ENCODE peak calls at places on chromosomes 16 and 17, in four cellular contexts. G, W, F and P are unnamed samples.
A peak's percentile ranks its signal among the peaks of the same experiment; 100 is the strongest.

GRCh38 chr16:81817789-81818304 is 38.8 kb downstream of the PLCG2 start:
- DNase-seq in F (no peak), G (no peak), W (no peak), P (no peak)

GRCh38 chr17:17004251-17004996 is 32.5 kb upstream of the TNFRSF13B start:
- DNase-seq in W (no peak), G (no peak), F (no peak), P (no peak)

GRCh38 chr17:58300336-58300735 is 19.6 kb upstream of the MPO start:
- DNase-seq in W (no peak), F (no peak), G (no peak), P (no peak)

GRCh38 chr16:77171750-77172635 is 19.0 kb upstream of the MON1B start:
- DNase-seq in F (peak; percentile 79), W (peak; percentile 59), G (peak; percentile 41), P (peak; percentile 66)

GRCh38 chr16:80125677-80126076 is 415.1 kb upstream of the DYNLRB2 start:
- DNase-seq in W (peak; percentile 49), F (no peak), G (no peak), P (no peak)

GRCh38 chr17:11627301-11627700 is 29.0 kb downstream of the DNAH9 start:
- DNase-seq in F (no peak), W (no peak), G (no peak), P (no peak)

GRCh38 chr16:54418903-54419302 is 132.3 kb upstream of the IRX3 start:
- DNase-seq in G (no peak), W (no peak), F (no peak), P (no peak)

GRCh38 chr16:69327585-69328310 is 2.6 kb downstream of the PDF start:
- DNase-seq in F (no peak), G (no peak), W (no peak), P (no peak)

GRCh38 chr16:6177781-6178180 is 1080.2 kb upstream of the EEF2KMT start:
- DNase-seq in F (no peak), W (no peak), G (no peak), P (no peak)

GRCh38 chr17:65181237-65182061 is 44.3 kb downstream of the RGS9 start:
- DNase-seq in W (no peak), F (no peak), G (no peak), P (no peak)

GRCh38 chr17:8173056-8173870 is 2.9 kb downstream of the TMEM107 start:
- DNase-seq in G (peak; percentile 99), W (peak; percentile 95), F (peak; percentile 99), P (peak; percentile 58)

GRCh38 chr16:89026121-89026612 is 49.2 kb upstream of the CBFA2T3 start:
- DNase-seq in F (peak; percentile 5), W (no peak), G (no peak), P (no peak)

GRCh38 chr16:53053967-53054669 is 673 bp upstream of the CHD9 start:
- DNase-seq in G (no peak), W (no peak), F (peak; percentile 46), P (peak; percentile 40)

GRCh38 chr17:74245145-74245817 is 28.8 kb upstream of the DNAI2 start:
- DNase-seq in F (peak; percentile 25), W (no peak), G (no peak), P (no peak)

GRCh38 chr17:9924735-9925191 is 19.7 kb upstream of the RCVRN start:
- DNase-seq in F (peak; percentile 85), W (peak; percentile 64), G (no peak), P (peak; percentile 32)

GRCh38 chr17:79053251-79053925 is 21.2 kb upstream of the ENGASE start:
- DNase-seq in G (no peak), F (no peak), W (peak; percentile 76), P (no peak)

GRCh38 chr17:46776298-46777005 is 42.0 kb downstream of the WNT3 start:
- DNase-seq in G (no peak), F (no peak), W (no peak), P (no peak)

GRCh38 chr17:48587276-48588073 is 2.6 kb downstream of the HOXB3 start:
- DNase-seq in W (peak; percentile 72), G (no peak), F (no peak), P (no peak)

GRCh38 chr17:27513849-27514248 is 57.6 kb downstream of the KSR1 start:
- DNase-seq in F (no peak), W (no peak), G (no peak), P (no peak)

GRCh38 chr17:6713130-6713917 is at the start of gene SLC13A5:
- DNase-seq in F (peak; percentile 15), G (peak; percentile 4), W (no peak), P (peak; percentile 48)

GRCh38 chr16:81544691-81545365 is 100.2 kb downstream of the CMIP start:
- DNase-seq in W (peak; percentile 61), G (no peak), F (no peak), P (no peak)

GRCh38 chr16:80931985-80932720 is 74.5 kb downstream of the CMC2 start:
- DNase-seq in F (peak; percentile 74), W (peak; percentile 69), G (no peak), P (peak; percentile 62)

GRCh38 chr16:4693296-4693955 is at the start of gene NUDT16L1:
- DNase-seq in F (peak; percentile 95), W (peak; percentile 92), G (peak; percentile 65), P (peak; percentile 99)
- TF ChIP-seq CTCF in F (no peak), W (no peak), G (no peak), P (no peak)

GRCh38 chr17:83024205-83024971 is 55.0 kb upstream of the METRNL start:
- DNase-seq in G (no peak), F (no peak), W (no peak), P (no peak)

GRCh38 chr17:83028851-83029250 is 50.6 kb upstream of the METRNL start:
- DNase-seq in F (no peak), G (no peak), W (no peak), P (no peak)

GRCh38 chr17:83029571-83029970 is 49.8 kb upstream of the METRNL start:
- DNase-seq in F (no peak), W (no peak), G (no peak), P (no peak)

GRCh38 chr17:83026311-83026811 is 53.0 kb upstream of the METRNL start:
- DNase-seq in F (no peak), W (no peak), G (no peak), P (no peak)

GRCh38 chr17:83025636-83026280 is 53.7 kb upstream of the METRNL start:
- DNase-seq in G (no peak), W (no peak), F (no peak), P (no peak)
- TF ChIP-seq CTCF in G (no peak), W (no peak), F (no peak), P (no peak)

GRCh38 chr17:13492351-13493122 is 109.2 kb downstream of the HS3ST3A1 start:
- DNase-seq in G (no peak), F (no peak), W (no peak), P (no peak)
- TF ChIP-seq CTCF in G (no peak), F (no peak), W (no peak), P (no peak)

GRCh38 chr17:43014946-43015519 is 7.2 kb downstream of the VAT1 start:
- DNase-seq in W (no peak), G (no peak), F (peak; percentile 26), P (no peak)
- TF ChIP-seq CTCF in W (no peak), G (no peak), F (no peak), P (no peak)

GRCh38 chr17:2057714-2058520 is 3.0 kb downstream of the HIC1 start:
- DNase-seq in G (no peak), W (no peak), F (peak; percentile 69), P (no peak)

GRCh38 chr17:2055494-2056220 is 754 bp downstream of the HIC1 start:
- DNase-seq in W (peak; percentile 60), G (no peak), F (peak; percentile 63), P (no peak)

GRCh38 chr17:2054740-2055493 is at the start of gene HIC1:
- DNase-seq in F (peak; percentile 82), G (no peak), W (peak; percentile 74), P (peak; percentile 73)

GRCh38 chr17:2057130-2057713 is 2.3 kb downstream of the HIC1 start:
- DNase-seq in G (no peak), F (peak; percentile 57), W (no peak), P (no peak)

GRCh38 chr17:2056221-2057129 is 1.6 kb downstream of the HIC1 start:
- DNase-seq in W (peak; percentile 43), G (no peak), F (peak; percentile 79), P (no peak)
- TF ChIP-seq CTCF in W (no peak), G (no peak), F (no peak), P (no peak)

DNA sequence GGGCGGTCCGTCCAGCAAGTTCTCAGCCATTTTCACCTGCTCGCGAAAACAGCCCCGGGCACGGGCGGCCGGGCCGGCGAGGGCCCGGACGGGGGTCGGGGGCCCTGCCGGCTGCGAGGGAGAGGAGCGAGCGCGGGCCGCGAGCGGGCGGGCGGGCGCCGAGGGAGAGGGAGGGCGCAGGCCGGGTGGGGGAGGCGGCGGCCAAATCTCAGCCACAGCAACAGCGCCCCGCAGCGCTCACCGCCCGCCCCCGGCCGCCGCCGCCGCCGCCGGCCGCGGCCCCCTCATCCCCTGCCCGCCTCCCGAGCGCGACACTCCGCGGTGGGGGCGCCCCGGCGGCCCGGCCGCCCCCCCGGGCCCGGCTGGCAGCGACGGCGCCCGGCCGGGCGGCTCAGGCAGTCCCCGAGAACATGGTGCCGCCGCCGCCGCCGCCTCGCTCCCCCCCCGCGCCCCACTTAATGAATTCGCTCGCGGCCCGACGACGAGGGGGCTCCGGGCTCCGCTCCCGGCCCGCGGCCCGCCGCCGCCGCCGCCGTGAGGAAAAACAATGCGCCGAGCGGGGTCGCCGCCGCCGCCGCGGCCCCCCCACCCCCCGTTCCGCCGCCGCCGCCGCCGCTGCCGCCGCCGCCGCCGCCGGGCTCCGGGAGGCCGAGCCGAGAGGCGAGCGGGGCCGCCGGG is 487 bp downstream of the CREBBP start:
- DNase-seq in W (peak; percentile 53), F (peak; percentile 64), G (no peak), P (peak; percentile 86)
- TF ChIP-seq CTCF in W (peak; percentile 16), F (peak; percentile 16), G (no peak), P (no peak)

DNA sequence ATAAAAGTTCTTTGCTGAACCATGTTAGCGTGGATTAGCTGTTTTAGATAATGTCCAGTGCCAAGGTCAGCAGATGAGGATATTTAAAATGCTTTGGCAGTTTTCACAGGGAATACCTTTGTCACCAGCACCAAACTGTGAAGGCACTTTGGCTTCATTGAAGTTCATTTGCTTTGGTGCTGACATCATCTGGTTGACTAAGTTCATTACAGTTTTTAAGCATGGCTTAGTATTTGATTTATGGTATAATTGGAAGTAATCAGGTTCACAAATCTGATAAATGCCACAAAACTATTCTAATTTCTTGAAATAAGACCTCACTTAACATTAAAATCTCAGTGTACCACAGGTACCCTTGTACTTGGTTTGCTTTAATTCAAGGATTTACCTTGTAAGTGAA is 4.3 kb downstream of the GID4 start:
- DNase-seq in W (no peak), G (no peak), F (peak; percentile 53), P (no peak)
- TF ChIP-seq CTCF in W (peak; percentile 36), G (no peak), F (peak; percentile 47), P (no peak)

DNA sequence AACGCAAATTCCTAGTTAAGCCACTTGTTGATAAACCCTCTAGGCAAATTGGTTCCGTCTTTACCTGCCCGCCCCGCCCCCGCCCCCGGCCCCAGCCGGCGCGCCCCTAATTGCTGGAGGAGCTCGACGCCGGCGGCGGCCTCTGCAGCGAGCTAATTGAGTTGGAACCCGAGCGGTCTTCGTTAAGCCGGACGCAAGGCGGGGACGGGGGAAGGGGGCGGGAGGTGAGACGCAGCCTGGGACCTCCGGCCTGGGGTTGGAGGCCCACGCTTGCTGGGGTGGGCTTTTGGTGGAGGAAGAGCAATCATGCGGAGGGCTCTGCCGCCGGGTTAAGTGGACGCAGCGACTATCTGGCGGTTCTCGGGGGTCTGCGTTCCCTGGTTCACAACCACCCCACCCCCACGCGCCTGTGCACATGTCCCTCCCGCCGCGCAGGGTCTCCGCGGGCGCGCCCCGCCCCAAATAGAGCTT is 12.7 kb upstream of the FOXF1 start:
- DNase-seq in F (no peak), G (no peak), W (no peak), P (no peak)
- TF ChIP-seq CTCF in F (no peak), G (no peak), W (no peak), P (no peak)

GRCh38 chr17:77507116-77507885 is 366.5 kb downstream of the SEC14L1 start:
- DNase-seq in G (no peak), W (no peak), F (no peak), P (no peak)
- TF ChIP-seq CTCF in G (no peak), W (no peak), F (peak; percentile 38), P (no peak)